ENCODE peak calls at places on chromosomes 12 and 14, in seven cellular contexts. One of them, this sample, is unnamed.

GRCh38 chr12:101935769-101936741 is 58.7 kb downstream of the DRAM1 start:
- DNase-seq in neural progenitor cell: no peak
- DNase-seq in Peyer's patch: no peak
- DNase-seq in cardiac muscle cell: peak; percentile 10
- DNase-seq in pancreas: no peak
- DNase-seq in GM10248: peak; percentile 55
- DNase-seq in sigmoid colon: peak; percentile 88
- DNase-seq in this sample: peak; percentile 67

GRCh38 chr14:102630405-102630804 is 38.0 kb downstream of the RCOR1 start:
- DNase-seq in neural progenitor cell: no peak
- DNase-seq in Peyer's patch: no peak
- DNase-seq in cardiac muscle cell: peak; percentile 49
- DNase-seq in pancreas: no peak
- DNase-seq in GM10248: no peak
- DNase-seq in sigmoid colon: no peak
- DNase-seq in this sample: no peak

GRCh38 chr12:123478762-123479161 is 20.8 kb downstream of the SNRNP35 start:
- DNase-seq in neural progenitor cell: no peak
- DNase-seq in Peyer's patch: no peak
- DNase-seq in cardiac muscle cell: no peak
- DNase-seq in pancreas: no peak
- DNase-seq in GM10248: no peak
- DNase-seq in sigmoid colon: no peak
- DNase-seq in this sample: no peak

GRCh38 chr12:27571463-27571862 is 47.5 kb downstream of the PPFIBP1 start:
- DNase-seq in neural progenitor cell: no peak
- DNase-seq in Peyer's patch: no peak
- DNase-seq in cardiac muscle cell: no peak
- DNase-seq in pancreas: no peak
- DNase-seq in GM10248: no peak
- DNase-seq in sigmoid colon: no peak
- DNase-seq in this sample: no peak

GRCh38 chr12:55736780-55737580 is 5.9 kb upstream of the GDF11 start:
- DNase-seq in neural progenitor cell: peak; percentile 81
- DNase-seq in Peyer's patch: peak; percentile 89
- DNase-seq in cardiac muscle cell: peak; percentile 80
- DNase-seq in pancreas: peak; percentile 84
- DNase-seq in GM10248: peak; percentile 59
- DNase-seq in sigmoid colon: peak; percentile 83
- DNase-seq in this sample: peak; percentile 63

GRCh38 chr12:29025936-29026335 is 123.1 kb upstream of the FAR2 start:
- DNase-seq in neural progenitor cell: no peak
- DNase-seq in Peyer's patch: no peak
- DNase-seq in cardiac muscle cell: no peak
- DNase-seq in pancreas: no peak
- DNase-seq in GM10248: no peak
- DNase-seq in sigmoid colon: no peak
- DNase-seq in this sample: no peak

GRCh38 chr12:52924764-52925716 is 20.2 kb upstream of the KRT8 start:
- DNase-seq in neural progenitor cell: no peak
- DNase-seq in Peyer's patch: peak; percentile 75
- DNase-seq in cardiac muscle cell: peak; percentile 84
- DNase-seq in pancreas: no peak
- DNase-seq in GM10248: no peak
- DNase-seq in sigmoid colon: no peak
- DNase-seq in this sample: no peak

GRCh38 chr14:57209561-57209960 is 59.1 kb downstream of the EXOC5 start:
- DNase-seq in neural progenitor cell: no peak
- DNase-seq in Peyer's patch: no peak
- DNase-seq in cardiac muscle cell: no peak
- DNase-seq in pancreas: no peak
- DNase-seq in GM10248: no peak
- DNase-seq in sigmoid colon: no peak
- DNase-seq in this sample: no peak

GRCh38 chr14:96130391-96130790 is 74.2 kb upstream of the BDKRB2 start:
- DNase-seq in neural progenitor cell: no peak
- DNase-seq in Peyer's patch: no peak
- DNase-seq in cardiac muscle cell: no peak
- DNase-seq in pancreas: no peak
- DNase-seq in GM10248: no peak
- DNase-seq in sigmoid colon: no peak
- DNase-seq in this sample: no peak

GRCh38 chr14:96917442-96917963 is 120.3 kb downstream of the VRK1 start:
- DNase-seq in neural progenitor cell: no peak
- DNase-seq in Peyer's patch: no peak
- DNase-seq in cardiac muscle cell: no peak
- DNase-seq in pancreas: no peak
- DNase-seq in GM10248: no peak
- DNase-seq in sigmoid colon: no peak
- DNase-seq in this sample: no peak

GRCh38 chr14:76929927-76930326 is 98.6 kb downstream of the IRF2BPL start:
- DNase-seq in neural progenitor cell: no peak
- DNase-seq in Peyer's patch: no peak
- DNase-seq in cardiac muscle cell: no peak
- DNase-seq in pancreas: no peak
- DNase-seq in GM10248: no peak
- DNase-seq in sigmoid colon: peak; percentile 82
- DNase-seq in this sample: peak; percentile 44

DNA sequence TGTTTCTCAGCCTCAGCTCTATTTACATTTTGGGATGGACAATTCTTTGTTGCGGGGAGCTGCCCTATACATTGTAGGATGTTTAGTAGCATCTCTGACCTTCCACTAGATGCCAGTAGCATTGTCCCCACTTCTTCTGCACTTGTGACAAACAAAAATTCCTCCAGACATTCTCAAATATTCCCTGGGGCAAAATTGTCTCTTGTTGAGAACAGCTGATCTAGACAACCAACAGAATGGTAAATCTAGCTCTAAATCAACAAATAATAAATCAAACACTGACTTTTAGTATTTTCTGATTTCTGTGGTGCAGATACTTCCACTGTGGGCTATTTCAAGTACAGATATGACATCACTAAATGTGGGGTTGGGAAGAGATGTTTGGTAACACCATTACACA is 60.7 kb downstream of the MSRB3 start:
- DNase-seq in neural progenitor cell: no peak
- DNase-seq in Peyer's patch: no peak
- DNase-seq in cardiac muscle cell: no peak
- DNase-seq in pancreas: no peak
- DNase-seq in GM10248: no peak
- DNase-seq in sigmoid colon: no peak
- DNase-seq in this sample: no peak
- TF ChIP-seq CTCF in neural progenitor cell: no peak
- TF ChIP-seq CTCF in Peyer's patch: no peak
- TF ChIP-seq CTCF in cardiac muscle cell: no peak
- TF ChIP-seq CTCF in pancreas: no peak
- TF ChIP-seq CTCF in GM10248: no peak
- TF ChIP-seq CTCF in sigmoid colon: no peak
- TF ChIP-seq CTCF in this sample: no peak

GRCh38 chr12:109385339-109386078 is 37.8 kb downstream of the MYO1H start:
- DNase-seq in neural progenitor cell: peak; percentile 48
- DNase-seq in Peyer's patch: no peak
- DNase-seq in cardiac muscle cell: peak; percentile 33
- DNase-seq in pancreas: no peak
- DNase-seq in GM10248: peak; percentile 30
- DNase-seq in sigmoid colon: no peak
- DNase-seq in this sample: peak; percentile 26
- TF ChIP-seq CTCF in neural progenitor cell: peak; percentile 77
- TF ChIP-seq CTCF in Peyer's patch: peak; percentile 4
- TF ChIP-seq CTCF in cardiac muscle cell: peak; percentile 44
- TF ChIP-seq CTCF in pancreas: no peak
- TF ChIP-seq CTCF in GM10248: peak; percentile 45
- TF ChIP-seq CTCF in sigmoid colon: peak; percentile 36
- TF ChIP-seq CTCF in this sample: peak; percentile 15

GRCh38 chr12:70400124-70400523 is 34.0 kb downstream of the KCNMB4 start:
- DNase-seq in neural progenitor cell: no peak
- DNase-seq in Peyer's patch: no peak
- DNase-seq in cardiac muscle cell: no peak
- DNase-seq in pancreas: no peak
- DNase-seq in GM10248: no peak
- DNase-seq in sigmoid colon: no peak
- DNase-seq in this sample: no peak

GRCh38 chr12:70399319-70399718 is 33.2 kb downstream of the KCNMB4 start:
- DNase-seq in neural progenitor cell: no peak
- DNase-seq in Peyer's patch: no peak
- DNase-seq in cardiac muscle cell: no peak
- DNase-seq in pancreas: no peak
- DNase-seq in GM10248: no peak
- DNase-seq in sigmoid colon: no peak
- DNase-seq in this sample: no peak

GRCh38 chr12:70403827-70404226 is 37.7 kb downstream of the KCNMB4 start:
- DNase-seq in neural progenitor cell: no peak
- DNase-seq in Peyer's patch: no peak
- DNase-seq in cardiac muscle cell: no peak
- DNase-seq in pancreas: no peak
- DNase-seq in GM10248: no peak
- DNase-seq in sigmoid colon: no peak
- DNase-seq in this sample: no peak

GRCh38 chr12:70398862-70399261 is 32.8 kb downstream of the KCNMB4 start:
- DNase-seq in neural progenitor cell: no peak
- DNase-seq in Peyer's patch: no peak
- DNase-seq in cardiac muscle cell: no peak
- DNase-seq in pancreas: no peak
- DNase-seq in GM10248: no peak
- DNase-seq in sigmoid colon: no peak
- DNase-seq in this sample: no peak

DNA sequence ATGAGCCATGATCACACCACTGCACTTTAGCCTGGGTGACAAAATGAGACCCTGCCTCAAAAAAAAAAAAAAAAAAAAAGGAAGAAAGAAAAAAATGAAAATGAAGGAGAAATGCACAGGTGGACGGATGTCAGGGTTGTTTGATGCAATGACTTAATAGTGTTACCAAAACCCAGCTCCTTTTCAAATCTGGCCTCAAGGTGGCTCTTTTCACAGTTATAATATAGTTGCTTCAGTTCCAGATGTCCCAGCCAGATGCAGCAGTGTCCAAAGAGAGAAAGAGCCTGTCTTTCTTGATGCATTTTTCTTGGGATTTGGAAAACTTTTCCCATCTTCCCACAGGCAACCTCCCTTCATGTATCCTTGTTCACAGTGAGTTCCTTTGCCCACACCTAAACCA is 36.5 kb downstream of the KCNMB4 start:
- DNase-seq in neural progenitor cell: no peak
- DNase-seq in Peyer's patch: no peak
- DNase-seq in cardiac muscle cell: no peak
- DNase-seq in pancreas: no peak
- DNase-seq in GM10248: no peak
- DNase-seq in sigmoid colon: no peak
- DNase-seq in this sample: no peak
- TF ChIP-seq CTCF in neural progenitor cell: no peak
- TF ChIP-seq CTCF in Peyer's patch: no peak
- TF ChIP-seq CTCF in cardiac muscle cell: peak; percentile 28
- TF ChIP-seq CTCF in pancreas: no peak
- TF ChIP-seq CTCF in GM10248: no peak
- TF ChIP-seq CTCF in sigmoid colon: no peak
- TF ChIP-seq CTCF in this sample: no peak

DNA sequence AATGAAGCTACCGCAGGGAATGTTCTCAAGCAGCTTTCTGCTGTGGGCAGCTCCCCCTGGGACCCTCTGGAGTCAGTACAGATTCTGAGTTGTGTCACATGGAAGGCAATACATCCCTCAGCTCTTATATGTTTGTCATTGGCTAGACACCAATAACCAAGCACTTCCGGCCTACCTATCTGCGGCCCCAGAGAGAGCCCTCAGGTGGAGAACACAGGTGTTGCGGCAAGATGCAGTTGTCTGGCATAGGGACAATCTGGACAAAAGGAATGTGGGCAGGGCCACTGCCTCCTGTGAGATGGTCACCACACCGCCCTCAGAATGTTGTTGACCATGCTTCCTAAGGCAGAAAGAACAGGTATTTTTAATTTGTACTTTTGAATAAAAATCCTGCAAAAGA is 118.7 kb downstream of the BRMS1L start:
- DNase-seq in neural progenitor cell: peak; percentile 43
- DNase-seq in Peyer's patch: no peak
- DNase-seq in cardiac muscle cell: no peak
- DNase-seq in pancreas: no peak
- DNase-seq in GM10248: peak; percentile 24
- DNase-seq in sigmoid colon: no peak
- DNase-seq in this sample: peak; percentile 24
- TF ChIP-seq CTCF in neural progenitor cell: peak; percentile 39
- TF ChIP-seq CTCF in Peyer's patch: no peak
- TF ChIP-seq CTCF in cardiac muscle cell: no peak
- TF ChIP-seq CTCF in pancreas: no peak
- TF ChIP-seq CTCF in GM10248: no peak
- TF ChIP-seq CTCF in sigmoid colon: no peak
- TF ChIP-seq CTCF in this sample: peak; percentile 17

GRCh38 chr12:15705606-15706005 is 83.6 kb downstream of the EPS8 start:
- DNase-seq in neural progenitor cell: no peak
- DNase-seq in Peyer's patch: no peak
- DNase-seq in cardiac muscle cell: no peak
- DNase-seq in pancreas: no peak
- DNase-seq in GM10248: no peak
- DNase-seq in sigmoid colon: no peak
- DNase-seq in this sample: no peak
- TF ChIP-seq CTCF in neural progenitor cell: no peak
- TF ChIP-seq CTCF in Peyer's patch: no peak
- TF ChIP-seq CTCF in cardiac muscle cell: no peak
- TF ChIP-seq CTCF in pancreas: no peak
- TF ChIP-seq CTCF in GM10248: no peak
- TF ChIP-seq CTCF in sigmoid colon: no peak
- TF ChIP-seq CTCF in this sample: no peak

DNA sequence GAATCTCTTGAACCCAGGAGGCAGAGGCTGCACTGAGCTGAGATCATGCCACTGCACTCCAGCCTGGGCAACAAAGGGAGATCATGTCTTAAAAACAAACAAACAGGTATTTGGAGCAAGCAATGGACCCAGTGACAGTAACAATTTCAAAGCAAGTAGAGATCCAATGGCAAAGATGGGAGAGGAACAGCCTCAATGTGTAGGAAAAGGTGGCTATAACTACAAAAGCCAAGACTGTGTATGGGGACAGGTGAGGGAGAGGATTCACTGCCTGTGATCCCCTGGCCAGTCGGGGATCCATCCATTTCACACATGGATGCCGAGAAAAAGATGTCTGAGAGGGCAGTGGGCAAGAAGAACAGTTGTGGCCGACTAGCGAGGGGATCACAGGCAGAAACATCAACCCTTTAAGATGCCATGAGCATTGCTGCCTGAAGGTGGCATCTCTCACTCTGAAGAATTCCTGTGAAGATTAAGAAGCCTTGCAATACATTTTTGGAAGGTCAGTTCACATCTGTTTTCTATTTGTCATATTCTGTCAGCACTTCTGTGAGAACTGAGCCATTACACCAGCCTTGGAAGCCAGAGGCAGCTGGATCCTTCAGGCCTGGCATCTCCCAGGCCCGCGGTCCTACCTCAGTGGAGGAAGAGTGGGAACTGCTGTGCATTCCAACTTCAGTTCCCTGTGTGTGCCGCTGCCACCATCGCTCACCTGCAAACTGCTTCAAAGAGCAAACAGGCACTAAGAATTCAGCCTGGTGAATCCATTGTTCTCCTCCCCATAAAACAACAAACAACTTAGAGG is 54.5 kb upstream of the FRS2 start:
- DNase-seq in neural progenitor cell: peak; percentile 69
- DNase-seq in Peyer's patch: no peak
- DNase-seq in cardiac muscle cell: peak; percentile 81
- DNase-seq in pancreas: peak; percentile 21
- DNase-seq in GM10248: peak; percentile 22
- DNase-seq in sigmoid colon: peak; percentile 70
- DNase-seq in this sample: peak; percentile 34
- TF ChIP-seq CTCF in neural progenitor cell: peak; percentile 79
- TF ChIP-seq CTCF in Peyer's patch: peak; percentile 30
- TF ChIP-seq CTCF in cardiac muscle cell: peak; percentile 89
- TF ChIP-seq CTCF in pancreas: peak; percentile 51
- TF ChIP-seq CTCF in GM10248: peak; percentile 40
- TF ChIP-seq CTCF in sigmoid colon: peak; percentile 70
- TF ChIP-seq CTCF in this sample: no peak

GRCh38 chr12:48965447-48965846 is 6.1 kb downstream of the WNT10B start:
- DNase-seq in neural progenitor cell: peak; percentile 41
- DNase-seq in Peyer's patch: no peak
- DNase-seq in cardiac muscle cell: no peak
- DNase-seq in pancreas: no peak
- DNase-seq in GM10248: no peak
- DNase-seq in sigmoid colon: no peak
- DNase-seq in this sample: peak; percentile 33
- TF ChIP-seq CTCF in neural progenitor cell: peak; percentile 41
- TF ChIP-seq CTCF in Peyer's patch: no peak
- TF ChIP-seq CTCF in cardiac muscle cell: peak; percentile 40
- TF ChIP-seq CTCF in pancreas: no peak
- TF ChIP-seq CTCF in GM10248: no peak
- TF ChIP-seq CTCF in sigmoid colon: no peak
- TF ChIP-seq CTCF in this sample: no peak